ENCODE peak calls at places on chromosome 14, in four cellular contexts. Z is transverse colon, Y is GM12878, W is heart left ventricle. M is an unnamed sample.

GRCh38 chr14:55599250-55599879 is 19.4 kb downstream of the KTN1 start:
- DNase-seq in Z (peak), Y (no peak), W (peak), M (no peak)

GRCh38 chr14:26597136-26598080 is at the start of gene NOVA1:
- DNase-seq in Z (peak), Y (no peak), W (peak), M (peak)

GRCh38 chr14:81245771-81246170 is 25.0 kb upstream of the GTF2A1 start:
- DNase-seq in Z (no peak), Y (no peak), W (no peak), M (no peak)

GRCh38 chr14:64035143-64035542 is 182.3 kb downstream of the SYNE2 start:
- DNase-seq in Z (no peak), Y (no peak), W (no peak), M (peak)

GRCh38 chr14:41570415-41571155 is 36.1 kb upstream of the LRFN5 start:
- DNase-seq in Z (no peak), Y (no peak), W (no peak), M (no peak)

GRCh38 chr14:73472182-73473114 is 14.1 kb upstream of the NUMB start:
- DNase-seq in Z (no peak), Y (peak), W (no peak), M (no peak)

GRCh38 chr14:77342726-77343397 is 22.0 kb downstream of the GSTZ1 start:
- DNase-seq in Z (no peak), Y (no peak), W (no peak), M (no peak)

GRCh38 chr14:66642264-66642663 is 134.3 kb downstream of the GPHN start:
- DNase-seq in Z (no peak), Y (no peak), W (no peak), M (no peak)

GRCh38 chr14:30069536-30069935 is 141.9 kb upstream of the PRKD1 start:
- DNase-seq in Z (no peak), Y (no peak), W (no peak), M (no peak)

GRCh38 chr14:92848941-92849340 is 54.8 kb downstream of the GOLGA5 start:
- DNase-seq in Z (no peak), Y (no peak), W (no peak), M (no peak)

GRCh38 chr14:35696119-35696518 is 113.0 kb downstream of the RALGAPA1 start:
- DNase-seq in Z (no peak), Y (no peak), W (no peak), M (no peak)

GRCh38 chr14:36478782-36479181 is 41.2 kb downstream of the NKX2-1 start:
- DNase-seq in Z (no peak), Y (no peak), W (no peak), M (no peak)

GRCh38 chr14:34750670-34751069 is 36.3 kb upstream of the CFL2 start:
- DNase-seq in Z (no peak), Y (no peak), W (no peak), M (no peak)

GRCh38 chr14:89858084-89858483 is 96.4 kb downstream of the EFCAB11 start:
- DNase-seq in Z (no peak), Y (no peak), W (no peak), M (no peak)

GRCh38 chr14:20684662-20685456 is 499 bp downstream of the RNASE4 start:
- DNase-seq in Z (peak), Y (no peak), W (peak), M (peak)

GRCh38 chr14:70013269-70013873 is 134.2 kb downstream of the SMOC1 start:
- DNase-seq in Z (peak), Y (no peak), W (no peak), M (peak)

GRCh38 chr14:62269204-62269603 is 507.0 kb downstream of the SNAPC1 start:
- DNase-seq in Z (no peak), Y (no peak), W (no peak), M (no peak)

GRCh38 chr14:69699743-69700309 is 67.1 kb upstream of the SRSF5 start:
- DNase-seq in Z (no peak), Y (no peak), W (no peak), M (no peak)

GRCh38 chr14:56199095-56199975 is 81.1 kb downstream of the PELI2 start:
- DNase-seq in Z (no peak), Y (peak), W (peak), M (peak)

GRCh38 chr14:103748539-103748867 is 32.9 kb downstream of the ZFYVE21 start:
- DNase-seq in Z (no peak), Y (no peak), W (no peak), M (no peak)

GRCh38 chr14:50471838-50472465 is 60.4 kb downstream of the MAP4K5 start:
- DNase-seq in Z (no peak), Y (no peak), W (no peak), M (no peak)

GRCh38 chr14:59425322-59425945 is 39.7 kb downstream of the GPR135 start:
- DNase-seq in Z (no peak), Y (no peak), W (peak), M (no peak)

GRCh38 chr14:104584557-104584956 is 5.0 kb downstream of the C14orf180 start:
- DNase-seq in Z (no peak), Y (no peak), W (no peak), M (no peak)

GRCh38 chr14:33401326-33401725 is 462.6 kb downstream of the NPAS3 start:
- DNase-seq in Z (no peak), Y (no peak), W (no peak), M (no peak)

GRCh38 chr14:55073856-55074255 is 22.4 kb downstream of the MAPK1IP1L start:
- DNase-seq in Z (no peak), Y (no peak), W (no peak), M (no peak)

GRCh38 chr14:64796369-64796768 is 83.3 kb downstream of the SPTB start:
- DNase-seq in Z (no peak), Y (no peak), W (no peak), M (no peak)

GRCh38 chr14:106268013-106268727 is 741.8 kb downstream of the TMEM121 start:
- DNase-seq in Z (peak), Y (no peak), W (no peak), M (no peak)

GRCh38 chr14:72128629-72129028 is 196.4 kb downstream of the RGS6 start:
- DNase-seq in Z (no peak), Y (no peak), W (no peak), M (no peak)

GRCh38 chr14:76498976-76499375 is 123.0 kb downstream of the ESRRB start:
- DNase-seq in Z (no peak), Y (no peak), W (no peak), M (peak)

GRCh38 chr14:85281921-85282320 is 248.0 kb upstream of the FLRT2 start:
- DNase-seq in Z (no peak), Y (no peak), W (no peak), M (no peak)

GRCh38 chr14:84390010-84390409 is 1139.9 kb upstream of the FLRT2 start:
- DNase-seq in Z (no peak), Y (no peak), W (no peak), M (no peak)

GRCh38 chr14:95548328-95548929 is 13.6 kb downstream of the GLRX5 start:
- DNase-seq in Z (no peak), Y (no peak), W (no peak), M (no peak)

GRCh38 chr14:56297449-56297848 is 179.2 kb downstream of the PELI2 start:
- DNase-seq in Z (no peak), Y (no peak), W (no peak), M (no peak)

GRCh38 chr14:80434574-80435321 is 223.4 kb upstream of the DIO2 start:
- DNase-seq in Z (no peak), Y (no peak), W (no peak), M (peak)

GRCh38 chr14:90034156-90034555 is 27.6 kb upstream of the KCNK13 start:
- DNase-seq in Z (no peak), Y (peak), W (no peak), M (no peak)

DNA sequence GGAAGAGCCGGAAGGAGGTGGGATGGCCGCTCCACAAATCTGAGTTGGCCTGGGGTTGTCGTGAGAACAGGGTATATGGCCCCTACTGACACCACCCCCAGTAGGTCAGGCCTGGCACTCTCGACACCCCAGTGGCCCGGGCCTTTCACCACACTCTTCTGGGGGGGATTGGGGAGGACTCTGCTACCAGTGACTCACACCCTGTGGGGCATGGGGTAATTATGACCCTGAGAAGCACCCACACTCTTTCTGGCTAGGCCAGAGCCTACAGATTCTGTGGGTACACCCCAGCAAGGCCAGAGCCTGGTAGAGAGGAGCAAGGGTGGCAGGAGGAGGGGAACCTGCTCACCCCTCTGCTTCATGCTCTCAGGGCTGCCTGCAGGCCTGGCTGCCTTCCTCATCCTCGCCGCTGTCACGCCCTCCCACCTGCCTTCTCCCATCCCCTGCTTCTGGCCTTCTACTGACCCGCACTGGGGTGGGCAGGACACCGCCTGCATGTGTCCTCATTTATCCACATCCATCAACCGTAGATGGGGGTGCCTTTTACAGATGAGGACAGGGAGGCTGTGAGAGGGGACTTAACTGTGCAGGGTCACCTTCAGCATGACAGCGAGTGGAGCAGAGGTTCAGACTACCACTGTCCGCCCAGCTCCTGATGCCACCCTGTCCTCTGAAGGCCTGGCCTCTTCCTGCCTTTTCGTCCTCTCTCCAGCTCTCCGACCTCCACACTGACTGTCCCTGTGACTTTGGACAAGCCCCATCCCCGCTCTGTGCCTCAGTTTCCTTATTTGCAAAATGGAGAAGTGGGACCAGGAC is 18.4 kb downstream of the ASB2 start:
- DNase-seq in Z (no peak), Y (no peak), W (no peak), M (no peak)
- TF ChIP-seq POLR2A in Z (no peak), Y (no peak), W (no peak), M (no peak)

DNA sequence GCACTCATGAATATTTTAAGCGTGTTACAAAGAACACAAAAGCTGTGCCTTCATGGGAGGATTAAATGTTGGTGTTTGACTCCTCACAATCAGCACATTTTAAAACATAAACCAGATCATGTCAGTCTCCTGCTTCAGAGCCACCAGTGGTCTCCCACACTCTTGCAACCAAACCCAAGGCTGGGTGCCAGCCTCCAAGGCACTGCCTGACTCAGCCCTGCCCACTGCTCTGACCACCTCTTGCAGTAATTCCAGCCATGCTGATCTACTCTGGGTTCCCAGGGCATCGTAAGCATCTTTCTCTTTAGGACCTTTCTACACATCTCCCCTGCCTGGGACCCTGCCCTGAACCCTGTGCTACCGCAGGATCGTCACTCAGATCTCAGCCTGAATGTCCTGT is 449.6 kb downstream of the RAD51B start:
- DNase-seq in Z (no peak), Y (no peak), W (no peak), M (no peak)
- H3K27ac ChIP-seq in Z (peak), Y (peak), W (peak), M (no peak)

GRCh38 chr14:75293920-75294648 is 15.5 kb downstream of the FOS start:
- DNase-seq in Z (peak), Y (no peak), W (peak), M (peak)
- TF ChIP-seq POLR2A in Z (peak), Y (no peak), W (peak), M (peak)

GRCh38 chr14:52553002-52553670 is 500 bp downstream of the GPR137C start:
- DNase-seq in Z (peak), Y (no peak), W (peak), M (peak)

GRCh38 chr14:52552063-52552988 is at the start of the genes GPR137C and TXNDC16:
- DNase-seq in Z (peak), Y (peak), W (peak), M (peak)

GRCh38 chr14:52551696-52552062 is 626 bp downstream of the TXNDC16 start:
- DNase-seq in Z (no peak), Y (no peak), W (no peak), M (peak)

GRCh38 chr14:52550661-52551060 is 1.6 kb downstream of the TXNDC16 start:
- DNase-seq in Z (no peak), Y (no peak), W (no peak), M (no peak)

GRCh38 chr14:52551205-52551604 is 1.1 kb downstream of the TXNDC16 start:
- DNase-seq in Z (no peak), Y (no peak), W (no peak), M (no peak)
- H3K27ac ChIP-seq in Z (peak), Y (no peak), W (no peak), M (peak)

GRCh38 chr14:100201701-100202100 is 37.2 kb upstream of the YY1 start:
- DNase-seq in Z (no peak), Y (no peak), W (no peak), M (no peak)
- TF ChIP-seq POLR2A in Z (no peak), Y (no peak), W (no peak), M (no peak)